ENCODE peak calls at places on chromosomes 6 and 20, in ten cellular contexts. V is NCI-H774; Y is T-cell; H is BJ; X is CD8-positive, alpha-beta T cell; R is heart right ventricle; M is cardiac septum; A is hippocampal formation; K is fibroblast of mammary gland; B is AG10803. S is an unnamed sample.

GRCh38 chr6:86192123-86192522 is 549.4 kb upstream of the SYNCRIP start:
- DNase-seq in V (no peak), A (no peak), K (peak), Y (no peak), M (no peak), H (no peak), R (no peak), B (peak), X (no peak), S (no peak)

GRCh38 chr6:28896505-28897392 is 27.0 kb downstream of the TRIM27 start:
- DNase-seq in H (no peak), R (peak), Y (peak), K (peak), M (no peak), A (peak), B (peak), X (peak), V (peak), S (no peak)

GRCh38 chr20:63697357-63697867 is 960 bp downstream of the TNFRSF6B start:
- DNase-seq in K (no peak), A (no peak), V (no peak), X (no peak), R (peak), Y (no peak), M (peak), B (no peak), H (no peak), S (no peak)

GRCh38 chr20:41182296-41183212 is 45.2 kb downstream of the PLCG1 start:
- DNase-seq in R (peak), B (no peak), A (no peak), X (no peak), H (no peak), K (no peak), M (peak), V (no peak), Y (no peak), S (peak)

GRCh38 chr6:37738216-37738615 is 40.5 kb upstream of the MDGA1 start:
- DNase-seq in R (no peak), A (no peak), M (no peak), K (no peak), B (no peak), Y (no peak), V (no peak), X (no peak), H (no peak), S (no peak)

GRCh38 chr6:5012531-5012930 is 8.7 kb upstream of the RPP40 start:
- DNase-seq in M (no peak), K (peak), R (no peak), X (no peak), H (peak), V (no peak), Y (no peak), B (peak), A (no peak), S (no peak)

GRCh38 chr6:17851720-17852161 is 135.7 kb downstream of the KIF13A start:
- DNase-seq in R (no peak), B (no peak), X (no peak), V (no peak), Y (no peak), H (no peak), K (peak), M (no peak), A (no peak), S (no peak)

GRCh38 chr20:63106765-63107448 is 100.1 kb upstream of the BHLHE23 start:
- DNase-seq in K (no peak), V (no peak), R (no peak), A (no peak), X (no peak), H (no peak), Y (no peak), B (no peak), M (no peak), S (no peak)

GRCh38 chr6:129331450-129332138 is 378.4 kb downstream of the ARHGAP18 start:
- DNase-seq in B (peak), H (no peak), V (no peak), Y (no peak), K (peak), X (no peak), R (no peak), M (no peak), A (no peak), S (no peak)

GRCh38 chr6:42050897-42051653 is 751 bp downstream of the TAF8 start:
- DNase-seq in H (no peak), M (no peak), B (no peak), Y (no peak), V (no peak), A (no peak), R (no peak), X (no peak), K (no peak), S (no peak)

GRCh38 chr6:37020426-37021211 is 15.2 kb downstream of the FGD2 start:
- DNase-seq in V (peak), X (no peak), Y (no peak), B (no peak), K (no peak), M (no peak), A (no peak), R (no peak), H (no peak), S (no peak)

GRCh38 chr6:161257778-161258457 is 15.9 kb downstream of the AGPAT4 start:
- DNase-seq in B (peak), V (no peak), Y (no peak), K (peak), R (peak), M (no peak), A (no peak), H (peak), X (no peak), S (no peak)

GRCh38 chr6:163536770-163537169 is 122.3 kb downstream of the QKI start:
- DNase-seq in H (no peak), Y (no peak), X (no peak), K (peak), V (peak), R (no peak), A (no peak), M (no peak), B (peak), S (no peak)

GRCh38 chr6:9388596-9388995 is 953.3 kb upstream of the SLC35B3 start:
- DNase-seq in B (no peak), H (no peak), X (no peak), Y (no peak), V (no peak), K (no peak), R (no peak), M (no peak), A (no peak), S (no peak)

GRCh38 chr6:111663232-111663631 is 57.6 kb upstream of the TRAF3IP2 start:
- DNase-seq in B (no peak), V (no peak), A (no peak), R (no peak), Y (no peak), X (no peak), K (peak), H (no peak), M (no peak), S (no peak)

GRCh38 chr6:4489538-4489937 is 286.7 kb upstream of the CDYL start:
- DNase-seq in Y (no peak), A (no peak), R (no peak), V (no peak), X (no peak), M (no peak), B (no peak), H (no peak), K (no peak), S (no peak)

GRCh38 chr20:46651091-46651962 is at the start of gene SLC13A3:
- DNase-seq in Y (no peak), K (no peak), M (no peak), V (no peak), B (no peak), A (peak), R (no peak), X (no peak), H (no peak), S (no peak)

GRCh38 chr6:144395014-144395413 is 109.9 kb downstream of the UTRN start:
- DNase-seq in B (no peak), M (no peak), K (peak), Y (no peak), H (no peak), R (no peak), V (no peak), X (no peak), A (no peak), S (no peak)

GRCh38 chr20:61350500-61351250 is 98.6 kb downstream of the CDH4 start:
- DNase-seq in A (no peak), K (no peak), B (no peak), R (no peak), H (no peak), V (no peak), X (no peak), Y (no peak), M (peak), S (no peak)

GRCh38 chr6:169490830-169491229 is 211.0 kb downstream of the WDR27 start:
- DNase-seq in H (no peak), B (peak), V (no peak), M (no peak), Y (no peak), K (peak), R (no peak), X (no peak), A (no peak), S (no peak)

GRCh38 chr6:155261146-155261900 is 2.5 kb upstream of the CLDN20 start:
- DNase-seq in X (no peak), M (no peak), A (no peak), Y (no peak), B (no peak), V (no peak), K (no peak), H (no peak), R (no peak), S (no peak)

GRCh38 chr6:30350519-30350918 is 5.6 kb downstream of the RPP21 start:
- DNase-seq in R (no peak), Y (no peak), X (no peak), K (peak), A (no peak), B (no peak), V (no peak), M (no peak), H (no peak), S (no peak)

GRCh38 chr20:1386323-1386722 is 6.5 kb downstream of the FKBP1A start:
- DNase-seq in A (no peak), H (no peak), K (no peak), V (no peak), M (no peak), Y (no peak), R (no peak), X (no peak), B (no peak), S (no peak)

GRCh38 chr6:40640591-40641293 is 53.6 kb upstream of the LRFN2 start:
- DNase-seq in K (no peak), M (no peak), V (no peak), B (no peak), X (peak), H (no peak), Y (no peak), R (peak), A (no peak), S (no peak)

GRCh38 chr20:33861458-33861857 is 50.3 kb downstream of the CHMP4B start:
- DNase-seq in K (no peak), R (no peak), Y (no peak), V (no peak), A (no peak), X (no peak), B (no peak), H (no peak), M (no peak), S (no peak)

GRCh38 chr6:161383951-161384350 is 110.1 kb upstream of the AGPAT4 start:
- DNase-seq in X (no peak), R (no peak), B (no peak), A (no peak), H (no peak), K (no peak), M (no peak), Y (no peak), V (no peak), S (no peak)

GRCh38 chr6:153090241-153090930 is 40.7 kb downstream of the RGS17 start:
- DNase-seq in R (no peak), X (no peak), A (no peak), K (peak), Y (no peak), M (no peak), H (peak), B (peak), V (no peak), S (no peak)